ENCODE peak calls at places on chromosomes 12 and 14, in five cellular contexts. I, H, U, Y and V are unnamed samples. For H3K9me3, the result is how much of the 10 kb centered on the place peaks cover.

GRCh38 chr14:24463017-24463805 is 20.6 kb upstream of the SDR39U1 start:
- DNase-seq in I (no peak), H (no peak), U (no peak), Y (no peak), V (no peak)

GRCh38 chr12:89067436-89067835 is 284.9 kb downstream of the DUSP6 start:
- DNase-seq in I (no peak), H (no peak), U (no peak), Y (no peak), V (no peak)

GRCh38 chr12:60210756-60211155 is 614.9 kb downstream of the SLC16A7 start:
- DNase-seq in I (no peak), H (no peak), U (no peak), Y (no peak), V (no peak)

GRCh38 chr12:95318071-95318545 is 100.5 kb downstream of the VEZT start:
- DNase-seq in I (peak), H (no peak), U (no peak), Y (no peak), V (no peak)

GRCh38 chr12:50257226-50258166 is 25.8 kb downstream of the LIMA1 start:
- DNase-seq in I (no peak), H (no peak), U (no peak), Y (no peak), V (no peak)

GRCh38 chr12:105107176-105107496 is 395 bp upstream of the WASHC4 start:
- DNase-seq in I (no peak), H (no peak), U (no peak), Y (no peak), V (no peak)

GRCh38 chr12:113762849-113763816 is 203.0 kb downstream of the RBM19 start:
- DNase-seq in I (no peak), H (no peak), U (no peak), Y (no peak), V (no peak)

GRCh38 chr12:119870462-119870861 is 6.7 kb downstream of the CIT start:
- DNase-seq in I (no peak), H (no peak), U (no peak), Y (no peak), V (no peak)

GRCh38 chr12:107992870-107993451 is 136.1 kb upstream of the WSCD2 start:
- DNase-seq in I (peak), H (no peak), U (no peak), Y (no peak), V (no peak)

GRCh38 chr12:76272292-76272691 is 75.9 kb downstream of the BBS10 start:
- DNase-seq in I (no peak), H (no peak), U (no peak), Y (no peak), V (no peak)

GRCh38 chr12:106126441-106127288 is 12.1 kb downstream of the NUAK1 start:
- DNase-seq in I (no peak), H (no peak), U (no peak), Y (no peak), V (no peak)

GRCh38 chr12:110171186-110171538 is 47.0 kb downstream of the IFT81 start:
- DNase-seq in I (no peak), H (no peak), U (no peak), Y (no peak), V (no peak)

GRCh38 chr12:19657401-19657800 is 218.1 kb downstream of the AEBP2 start:
- DNase-seq in I (no peak), H (no peak), U (no peak), Y (no peak), V (no peak)

GRCh38 chr12:43444940-43445564 is 107.0 kb downstream of the ADAMTS20 start:
- DNase-seq in I (peak), H (peak), U (peak), Y (peak), V (no peak)

GRCh38 chr12:132966676-132967415 is 10.7 kb upstream of the ZNF605 start:
- DNase-seq in I (no peak), H (no peak), U (no peak), Y (no peak), V (no peak)

GRCh38 chr12:56029666-56030293 is 8.9 kb downstream of the IKZF4 start:
- DNase-seq in I (peak), H (no peak), U (no peak), Y (no peak), V (no peak)

GRCh38 chr14:103520269-103520656 is 2.4 kb downstream of the CKB start:
- DNase-seq in I (no peak), H (no peak), U (no peak), Y (peak), V (no peak)

GRCh38 chr12:91629440-91629839 is 446.8 kb upstream of the DCN start:
- DNase-seq in I (no peak), H (no peak), U (no peak), Y (no peak), V (no peak)

GRCh38 chr12:83378186-83378727 is 691.6 kb downstream of the TMTC2 start:
- DNase-seq in I (no peak), H (no peak), U (no peak), Y (no peak), V (no peak)

GRCh38 chr12:50283230-50283923 is at the start of gene LIMA1:
- DNase-seq in I (peak), H (peak), U (peak), Y (peak), V (peak)

GRCh38 chr14:36279306-36280244 is 40.9 kb downstream of the MBIP start:
- DNase-seq in I (no peak), H (no peak), U (no peak), Y (no peak), V (no peak)

GRCh38 chr14:103541944-103542544 is 13.0 kb downstream of the TRMT61A start:
- DNase-seq in I (no peak), H (peak), U (no peak), Y (no peak), V (no peak)

GRCh38 chr14:102993523-102993922 is 63.8 kb downstream of the CDC42BPB start:
- DNase-seq in I (peak), H (no peak), U (no peak), Y (no peak), V (no peak)

GRCh38 chr12:68479261-68479581 is 131.5 kb upstream of the RAP1B start:
- DNase-seq in I (no peak), H (no peak), U (no peak), Y (no peak), V (no peak)

DNA sequence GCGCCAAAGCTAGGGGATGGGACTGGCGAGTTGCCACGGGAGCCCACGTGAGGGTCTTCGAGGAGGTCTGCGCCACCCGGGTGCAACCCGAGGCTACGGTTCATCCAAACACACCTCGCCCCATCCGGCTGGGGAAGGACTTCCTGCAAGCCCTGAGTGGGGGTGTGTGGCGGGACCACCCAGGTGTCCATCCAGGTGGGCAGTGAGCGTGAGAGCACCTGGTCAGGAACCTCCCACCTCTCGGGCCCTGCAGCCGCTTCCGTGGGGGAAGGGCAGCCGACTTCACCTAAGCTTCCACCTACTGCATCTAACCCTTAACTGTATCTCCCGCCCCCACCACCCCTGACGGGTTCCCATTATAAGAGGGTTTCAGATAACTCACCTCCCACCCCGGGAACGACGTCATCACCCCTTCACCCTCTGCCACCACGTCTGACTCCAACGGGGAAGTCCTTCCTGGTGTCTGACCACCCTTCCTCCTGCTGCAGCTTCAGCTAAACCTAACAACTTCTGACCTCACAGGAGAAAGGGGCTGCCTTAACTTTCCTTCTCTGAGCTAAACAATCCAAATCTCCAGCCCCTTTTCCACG is 27.3 kb upstream of the SMUG1 start:
- DNase-seq in I (no peak), H (peak), U (no peak), Y (peak), V (peak)
- H3K9me3 ChIP-seq in I (under half), H (under half), U (under half), Y (under half), V (under half)

DNA sequence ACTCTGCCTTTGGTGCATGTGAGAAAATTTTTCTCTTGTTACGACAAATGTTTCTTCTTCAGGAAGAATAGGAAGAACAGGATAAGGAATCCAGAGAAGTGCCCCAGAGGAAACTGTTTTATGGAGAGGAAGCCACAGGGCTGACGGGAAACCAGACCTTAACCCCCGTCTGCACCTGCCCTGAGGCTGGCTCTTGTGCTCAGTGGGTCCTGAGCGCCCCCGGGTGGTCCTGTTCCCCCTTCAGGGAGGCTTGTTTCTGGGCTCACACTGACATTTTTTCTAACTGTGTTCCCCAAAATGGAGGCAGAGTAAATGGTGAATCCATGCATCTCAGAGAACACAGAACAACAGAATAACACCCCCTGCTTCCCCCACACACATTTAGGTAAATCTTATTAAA is 691.8 kb downstream of the TMEM121 start:
- DNase-seq in I (no peak), H (no peak), U (no peak), Y (no peak), V (no peak)
- H3K9me3 ChIP-seq in I (under half), H (under half), U (under half), Y (under half), V (under half)

GRCh38 chr14:20274062-20274461 is 31.7 kb downstream of the TTC5 start:
- DNase-seq in I (no peak), H (no peak), U (no peak), Y (no peak), V (no peak)
- H3K9me3 ChIP-seq in I (under half), H (under half), U (under half), Y (under half), V (under half)

GRCh38 chr14:105849933-105850626 is 323.7 kb downstream of the TMEM121 start:
- DNase-seq in I (no peak), H (no peak), U (no peak), Y (no peak), V (no peak)
- H3K9me3 ChIP-seq in I (under half), H (under half), U (under half), Y (under half), V (under half)

DNA sequence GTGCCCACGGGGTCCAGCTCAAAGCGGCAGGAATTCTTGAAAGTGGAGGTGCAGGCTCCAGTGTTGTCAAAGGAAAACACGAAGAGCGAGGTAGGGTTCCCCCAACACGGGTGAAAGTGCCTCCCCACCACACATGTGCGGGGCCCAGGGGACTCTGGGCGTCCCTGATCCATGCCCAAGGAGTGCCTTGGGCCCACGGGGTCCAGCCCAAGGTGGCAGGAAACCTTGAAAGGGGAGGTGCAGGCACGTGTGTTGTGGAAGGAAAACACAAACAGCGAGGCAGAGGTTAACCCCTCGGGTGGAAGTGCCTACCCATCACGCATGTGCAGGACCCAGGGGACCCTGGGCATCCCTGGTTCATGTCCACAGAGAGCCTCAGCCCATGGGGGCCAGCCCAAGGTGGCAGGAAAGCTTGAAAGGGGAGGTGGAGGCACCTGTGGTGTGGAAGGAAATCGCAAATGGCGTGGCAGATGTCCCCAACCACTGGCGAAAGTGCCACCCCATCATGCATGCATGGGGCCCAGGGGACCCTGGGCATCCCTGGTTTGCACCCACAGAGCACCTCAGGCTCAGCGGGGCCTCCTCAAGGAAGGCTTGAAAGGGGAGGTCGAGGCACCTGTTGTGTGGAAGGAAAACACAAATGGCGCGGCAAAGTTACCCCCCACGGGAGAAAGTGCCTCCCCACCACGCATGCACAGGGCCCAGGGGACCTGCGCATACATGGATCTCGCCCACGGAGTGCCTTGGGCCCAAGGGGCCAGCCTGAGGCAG is 584.6 kb downstream of the ALG10 start:
- DNase-seq in I (no peak), H (no peak), U (no peak), Y (peak), V (peak)
- H3K9me3 ChIP-seq in I (under half), H (under half), U (under half), Y (under half), V (under half)

GRCh38 chr14:20044243-20044642 is 8.4 kb upstream of the OR4K13 start:
- DNase-seq in I (no peak), H (no peak), U (no peak), Y (no peak), V (no peak)
- H3K9me3 ChIP-seq in I (under half), H (under half), U (under half), Y (under half), V (under half)

DNA sequence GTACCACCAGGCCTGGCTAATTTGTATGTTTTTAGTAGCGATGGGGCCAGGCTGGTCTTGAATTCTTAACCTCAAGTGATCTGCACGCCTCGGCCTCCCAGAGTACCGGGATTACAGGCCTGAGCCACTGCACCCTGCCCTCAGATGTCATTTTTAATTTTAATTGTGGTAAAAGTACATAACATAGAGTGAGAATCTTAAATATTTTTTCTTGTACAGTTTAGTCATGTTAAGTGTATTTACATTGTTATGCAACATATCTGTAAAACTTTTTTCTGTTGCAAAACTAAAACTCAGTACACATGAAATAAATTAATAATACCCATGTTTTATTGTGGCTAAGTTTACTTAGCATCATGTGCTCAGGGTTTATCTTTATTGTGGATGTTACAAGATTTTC is 231.4 kb downstream of the ALG10 start:
- DNase-seq in I (no peak), H (no peak), U (no peak), Y (no peak), V (no peak)
- H3K9me3 ChIP-seq in I (under half), H (under half), U (under half), Y (under half), V (under half)

DNA sequence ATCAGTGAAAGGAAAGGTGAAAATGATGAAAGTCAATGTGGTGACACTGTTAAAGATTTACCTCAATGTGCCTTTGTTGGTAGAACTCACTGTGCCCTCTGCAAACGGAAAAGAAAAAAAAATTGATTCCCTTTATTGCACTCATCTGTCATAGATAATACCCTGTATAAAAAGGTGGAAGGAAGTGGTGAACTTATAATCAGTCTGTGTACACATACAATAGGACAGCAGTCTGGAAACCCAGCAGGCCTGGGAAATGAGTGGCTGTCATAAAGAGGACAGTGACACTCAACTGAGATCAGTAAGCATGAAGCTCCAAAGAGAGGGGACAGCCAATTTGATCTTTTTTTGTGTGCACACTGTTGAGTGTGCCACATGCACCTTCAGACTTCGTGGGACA is 364.7 kb downstream of the NOVA1 start:
- DNase-seq in I (no peak), H (no peak), U (no peak), Y (no peak), V (no peak)
- H3K9me3 ChIP-seq in I (under half), H (under half), U (under half), Y (under half), V (under half)